ENCODE peak calls at places on chromosome 21, in five cellular contexts. One of them, this sample, is unnamed.

GRCh38 chr21:43778469-43779335 is 2.6 kb upstream of the CSTB start:
- DNase-seq in sigmoid colon: no peak
- DNase-seq in transverse colon: no peak
- DNase-seq in stomach: no peak
- DNase-seq in H1: no peak
- DNase-seq in this sample: no peak

GRCh38 chr21:39103689-39104088 is 79.6 kb downstream of the PSMG1 start:
- DNase-seq in sigmoid colon: peak
- DNase-seq in transverse colon: no peak
- DNase-seq in stomach: no peak
- DNase-seq in H1: no peak
- DNase-seq in this sample: no peak

GRCh38 chr21:43316156-43316845 is 110.6 kb downstream of the SIK1 start:
- DNase-seq in sigmoid colon: no peak
- DNase-seq in transverse colon: no peak
- DNase-seq in stomach: no peak
- DNase-seq in H1: no peak
- DNase-seq in this sample: no peak

GRCh38 chr21:31011412-31011811 is 26.9 kb downstream of the KRTAP19-8 start:
- DNase-seq in sigmoid colon: no peak
- DNase-seq in transverse colon: peak
- DNase-seq in stomach: no peak
- DNase-seq in H1: no peak
- DNase-seq in this sample: no peak

GRCh38 chr21:44065428-44065827 is 41.8 kb upstream of the PWP2 start:
- DNase-seq in sigmoid colon: no peak
- DNase-seq in transverse colon: peak
- DNase-seq in stomach: peak
- DNase-seq in H1: no peak
- DNase-seq in this sample: no peak

GRCh38 chr21:33797565-33797964 is 118.0 kb downstream of the ATP5PO start:
- DNase-seq in sigmoid colon: no peak
- DNase-seq in transverse colon: no peak
- DNase-seq in stomach: no peak
- DNase-seq in H1: no peak
- DNase-seq in this sample: no peak

GRCh38 chr21:42093991-42094417 is 22.9 kb downstream of the UMODL1 start:
- DNase-seq in sigmoid colon: no peak
- DNase-seq in transverse colon: no peak
- DNase-seq in stomach: no peak
- DNase-seq in H1: no peak
- DNase-seq in this sample: peak

GRCh38 chr21:38982096-38982495 is 176.4 kb downstream of the ETS2 start:
- DNase-seq in sigmoid colon: no peak
- DNase-seq in transverse colon: no peak
- DNase-seq in stomach: no peak
- DNase-seq in H1: peak
- DNase-seq in this sample: no peak

GRCh38 chr21:21921410-21922232 is 923.4 kb downstream of the NCAM2 start:
- DNase-seq in sigmoid colon: no peak
- DNase-seq in transverse colon: no peak
- DNase-seq in stomach: no peak
- DNase-seq in H1: no peak
- DNase-seq in this sample: no peak

GRCh38 chr21:20572582-20572981 is 425.6 kb upstream of the NCAM2 start:
- DNase-seq in sigmoid colon: no peak
- DNase-seq in transverse colon: no peak
- DNase-seq in stomach: no peak
- DNase-seq in H1: no peak
- DNase-seq in this sample: no peak

GRCh38 chr21:40047993-40048730 is 180.9 kb downstream of the PCP4 start:
- DNase-seq in sigmoid colon: peak
- DNase-seq in transverse colon: no peak
- DNase-seq in stomach: no peak
- DNase-seq in H1: no peak
- DNase-seq in this sample: peak

GRCh38 chr21:32772281-32773047 is 909 bp upstream of the PAXBP1 start:
- DNase-seq in sigmoid colon: no peak
- DNase-seq in transverse colon: peak
- DNase-seq in stomach: peak
- DNase-seq in H1: no peak
- DNase-seq in this sample: no peak

GRCh38 chr21:41877901-41878830 is 978 bp downstream of the PRDM15 start:
- DNase-seq in sigmoid colon: no peak
- DNase-seq in transverse colon: peak
- DNase-seq in stomach: peak
- DNase-seq in H1: no peak
- DNase-seq in this sample: peak

GRCh38 chr21:14073615-14074014 is 137.1 kb downstream of the LIPI start:
- DNase-seq in sigmoid colon: no peak
- DNase-seq in transverse colon: no peak
- DNase-seq in stomach: no peak
- DNase-seq in H1: no peak
- DNase-seq in this sample: no peak

GRCh38 chr21:44920694-44921604 is at the start of gene ITGB2:
- DNase-seq in sigmoid colon: no peak
- DNase-seq in transverse colon: peak
- DNase-seq in stomach: peak
- DNase-seq in H1: no peak
- DNase-seq in this sample: no peak

GRCh38 chr21:38912355-38912619 is 106.6 kb downstream of the ETS2 start:
- DNase-seq in sigmoid colon: no peak
- DNase-seq in transverse colon: no peak
- DNase-seq in stomach: no peak
- DNase-seq in H1: no peak
- DNase-seq in this sample: no peak

GRCh38 chr21:21818898-21819297 is 820.7 kb downstream of the NCAM2 start:
- DNase-seq in sigmoid colon: no peak
- DNase-seq in transverse colon: no peak
- DNase-seq in stomach: no peak
- DNase-seq in H1: no peak
- DNase-seq in this sample: no peak

GRCh38 chr21:27206368-27206982 is 239.6 kb upstream of the ADAMTS5 start:
- DNase-seq in sigmoid colon: no peak
- DNase-seq in transverse colon: no peak
- DNase-seq in stomach: no peak
- DNase-seq in H1: peak
- DNase-seq in this sample: no peak

GRCh38 chr21:42218836-42219605 is at the start of gene ABCG1:
- DNase-seq in sigmoid colon: peak
- DNase-seq in transverse colon: peak
- DNase-seq in stomach: peak
- DNase-seq in H1: no peak
- DNase-seq in this sample: no peak

GRCh38 chr21:23398726-23399125 is 2208.6 kb downstream of the MRPL39 start:
- DNase-seq in sigmoid colon: no peak
- DNase-seq in transverse colon: no peak
- DNase-seq in stomach: no peak
- DNase-seq in H1: no peak
- DNase-seq in this sample: no peak

GRCh38 chr21:23402929-23403520 is 2204.3 kb downstream of the MRPL39 start:
- DNase-seq in sigmoid colon: no peak
- DNase-seq in transverse colon: no peak
- DNase-seq in stomach: no peak
- DNase-seq in H1: no peak
- DNase-seq in this sample: no peak

GRCh38 chr21:23401278-23401677 is 2206.0 kb downstream of the MRPL39 start:
- DNase-seq in sigmoid colon: no peak
- DNase-seq in transverse colon: no peak
- DNase-seq in stomach: no peak
- DNase-seq in H1: no peak
- DNase-seq in this sample: no peak
- TF ChIP-seq CTCF in sigmoid colon: no peak
- TF ChIP-seq CTCF in transverse colon: no peak
- TF ChIP-seq CTCF in stomach: no peak
- TF ChIP-seq CTCF in H1: peak
- TF ChIP-seq CTCF in this sample: no peak

GRCh38 chr21:23952269-23952668 is 1655.0 kb downstream of the MRPL39 start:
- DNase-seq in sigmoid colon: no peak
- DNase-seq in transverse colon: no peak
- DNase-seq in stomach: no peak
- DNase-seq in H1: no peak
- DNase-seq in this sample: no peak
- H3K4me3 ChIP-seq in sigmoid colon: no peak
- H3K4me3 ChIP-seq in transverse colon: no peak
- H3K4me3 ChIP-seq in stomach: no peak
- H3K4me3 ChIP-seq in H1: no peak
- H3K4me3 ChIP-seq in this sample: no peak

GRCh38 chr21:15801352-15801863 is 71.6 kb downstream of the USP25 start:
- DNase-seq in sigmoid colon: no peak
- DNase-seq in transverse colon: no peak
- DNase-seq in stomach: no peak
- DNase-seq in H1: no peak
- DNase-seq in this sample: no peak
- TF ChIP-seq POLR2AphosphoS5 in sigmoid colon: no peak
- TF ChIP-seq POLR2AphosphoS5 in transverse colon: no peak
- TF ChIP-seq POLR2AphosphoS5 in stomach: no peak
- TF ChIP-seq POLR2AphosphoS5 in H1: no peak
- TF ChIP-seq POLR2AphosphoS5 in this sample: no peak

DNA sequence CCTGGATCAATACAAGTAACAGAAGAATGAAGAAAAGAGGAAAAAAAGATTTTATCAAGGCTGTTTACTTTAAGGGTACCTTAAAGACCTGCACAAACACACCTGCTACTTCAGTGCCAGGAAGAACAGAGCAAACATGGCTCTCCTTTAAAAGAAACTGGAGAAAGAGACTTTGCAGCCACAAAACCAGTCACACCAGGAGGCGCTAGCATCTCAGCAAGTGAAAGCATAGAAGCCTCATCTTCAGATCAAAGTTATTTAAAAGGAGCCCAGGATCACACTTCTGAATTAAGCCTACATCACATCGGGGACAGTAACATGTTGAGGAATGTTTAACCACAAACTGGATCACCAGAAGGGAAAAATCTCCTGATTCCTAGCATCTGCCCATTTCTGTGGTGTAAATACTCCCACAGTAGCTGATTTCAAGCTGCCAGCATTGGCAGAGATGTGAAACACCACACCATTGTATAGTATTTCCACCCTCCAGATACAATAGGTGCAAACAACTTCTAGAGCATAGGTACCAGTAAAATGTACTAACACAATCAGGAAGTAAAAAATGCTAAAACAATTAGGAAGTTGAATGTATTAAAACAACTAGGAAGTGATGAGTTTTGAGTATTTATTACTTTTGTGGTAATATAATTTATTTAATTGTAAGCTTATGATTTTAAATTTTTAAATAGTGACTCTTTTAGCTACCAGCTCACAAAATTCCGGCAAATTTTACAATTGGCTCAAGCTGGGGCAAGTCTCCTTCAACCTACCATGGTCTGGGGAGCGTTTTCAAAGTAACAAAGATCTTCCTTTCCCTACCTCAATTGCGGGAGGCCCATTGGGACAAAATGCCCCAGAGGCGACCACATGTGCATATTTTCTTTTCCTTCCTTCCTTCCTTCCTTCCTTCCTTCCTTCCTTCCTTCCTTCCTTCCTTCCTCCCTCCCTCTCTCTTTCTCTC is 105.3 kb upstream of the CLDN14 start:
- DNase-seq in sigmoid colon: no peak
- DNase-seq in transverse colon: no peak
- DNase-seq in stomach: no peak
- DNase-seq in H1: no peak
- DNase-seq in this sample: no peak
- TF ChIP-seq CTCF in sigmoid colon: no peak
- TF ChIP-seq CTCF in transverse colon: no peak
- TF ChIP-seq CTCF in stomach: no peak
- TF ChIP-seq CTCF in H1: peak
- TF ChIP-seq CTCF in this sample: no peak

DNA sequence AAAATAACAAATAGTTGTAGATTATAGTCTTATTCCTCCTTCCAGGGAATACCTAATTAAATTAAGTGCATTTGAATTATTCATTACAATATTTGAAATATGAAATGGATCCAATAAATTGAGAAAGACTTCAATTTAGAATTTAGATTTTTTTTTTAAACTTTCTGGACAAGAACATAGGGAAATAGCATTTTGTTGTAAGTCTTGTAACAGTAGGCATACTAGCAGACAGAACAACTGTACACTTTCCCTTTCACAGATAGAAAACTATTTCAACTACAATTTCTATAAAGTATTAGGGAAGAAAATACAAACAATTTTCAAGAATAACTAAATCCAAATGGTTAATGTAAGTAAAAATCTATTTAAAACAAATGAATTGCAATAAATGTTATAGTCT is 577.5 kb downstream of the USP25 start:
- DNase-seq in sigmoid colon: no peak
- DNase-seq in transverse colon: no peak
- DNase-seq in stomach: no peak
- DNase-seq in H1: no peak
- DNase-seq in this sample: no peak
- H3K4me3 ChIP-seq in sigmoid colon: peak
- H3K4me3 ChIP-seq in transverse colon: no peak
- H3K4me3 ChIP-seq in stomach: no peak
- H3K4me3 ChIP-seq in H1: no peak
- H3K4me3 ChIP-seq in this sample: peak

GRCh38 chr21:25572895-25573310 is 34.4 kb downstream of the MRPL39 start:
- DNase-seq in sigmoid colon: no peak
- DNase-seq in transverse colon: no peak
- DNase-seq in stomach: no peak
- DNase-seq in H1: no peak
- DNase-seq in this sample: no peak
- TF ChIP-seq POLR2AphosphoS5 in sigmoid colon: no peak
- TF ChIP-seq POLR2AphosphoS5 in transverse colon: no peak
- TF ChIP-seq POLR2AphosphoS5 in stomach: no peak
- TF ChIP-seq POLR2AphosphoS5 in H1: no peak
- TF ChIP-seq POLR2AphosphoS5 in this sample: no peak

GRCh38 chr21:29496337-29496736 is 197.6 kb downstream of the BACH1 start:
- DNase-seq in sigmoid colon: no peak
- DNase-seq in transverse colon: no peak
- DNase-seq in stomach: no peak
- DNase-seq in H1: no peak
- DNase-seq in this sample: no peak

GRCh38 chr21:29501451-29501850 is 202.7 kb downstream of the BACH1 start:
- DNase-seq in sigmoid colon: no peak
- DNase-seq in transverse colon: no peak
- DNase-seq in stomach: no peak
- DNase-seq in H1: no peak
- DNase-seq in this sample: no peak

GRCh38 chr21:29504751-29505321 is 206.1 kb downstream of the BACH1 start:
- DNase-seq in sigmoid colon: no peak
- DNase-seq in transverse colon: no peak
- DNase-seq in stomach: no peak
- DNase-seq in H1: no peak
- DNase-seq in this sample: no peak

GRCh38 chr21:29499229-29499628 is 200.5 kb downstream of the BACH1 start:
- DNase-seq in sigmoid colon: no peak
- DNase-seq in transverse colon: no peak
- DNase-seq in stomach: no peak
- DNase-seq in H1: no peak
- DNase-seq in this sample: no peak

GRCh38 chr21:29499734-29500343 is 201.1 kb downstream of the BACH1 start:
- DNase-seq in sigmoid colon: no peak
- DNase-seq in transverse colon: no peak
- DNase-seq in stomach: no peak
- DNase-seq in H1: peak
- DNase-seq in this sample: no peak
- TF ChIP-seq CTCF in sigmoid colon: no peak
- TF ChIP-seq CTCF in transverse colon: no peak
- TF ChIP-seq CTCF in stomach: no peak
- TF ChIP-seq CTCF in H1: peak
- TF ChIP-seq CTCF in this sample: no peak

This sample was measured in breast epithelium.